ENCODE peak calls at places on chromosome 2, in eight cellular contexts. One of them, this sample, is unnamed.
A peak's percentile ranks its signal among the peaks of the same experiment; 100 is the strongest.

GRCh38 chr2:219522111-219523030 is 8.1 kb downstream of the ASIC4 start:
- DNase-seq in AG08396: peak; percentile 77
- DNase-seq in NCI-H1930: no peak
- DNase-seq in iPS DF 19.7: no peak
- DNase-seq in upper lobe of right lung: no peak
- DNase-seq in stimulated activated CD4-positive, alpha-beta T cell treated with anti-CD3 and anti-CD28 coated beads, Interleukin-4, amount 100 ng/mL, for 48 hours: no peak
- DNase-seq in adrenal gland: no peak
- DNase-seq in OCI-LY7: no peak
- DNase-seq in this sample: no peak

GRCh38 chr2:10135296-10136089 is 13.0 kb downstream of the RRM2 start:
- DNase-seq in AG08396: no peak
- DNase-seq in stimulated activated CD4-positive, alpha-beta T cell treated with anti-CD3 and anti-CD28 coated beads, Interleukin-4, amount 100 ng/mL, for 48 hours: no peak
- DNase-seq in adrenal gland: no peak
- DNase-seq in upper lobe of right lung: no peak
- DNase-seq in iPS DF 19.7: no peak
- DNase-seq in OCI-LY7: no peak
- DNase-seq in NCI-H1930: no peak
- DNase-seq in this sample: peak; percentile 62

GRCh38 chr2:227160164-227160563 is 3.8 kb downstream of the COL4A4 start:
- DNase-seq in AG08396: no peak
- DNase-seq in stimulated activated CD4-positive, alpha-beta T cell treated with anti-CD3 and anti-CD28 coated beads, Interleukin-4, amount 100 ng/mL, for 48 hours: no peak
- DNase-seq in adrenal gland: no peak
- DNase-seq in iPS DF 19.7: no peak
- DNase-seq in upper lobe of right lung: no peak
- DNase-seq in OCI-LY7: no peak
- DNase-seq in NCI-H1930: no peak
- DNase-seq in this sample: no peak

GRCh38 chr2:151730242-151730975 is 3.9 kb downstream of the NEB start:
- DNase-seq in AG08396: no peak
- DNase-seq in iPS DF 19.7: no peak
- DNase-seq in NCI-H1930: no peak
- DNase-seq in upper lobe of right lung: no peak
- DNase-seq in OCI-LY7: no peak
- DNase-seq in adrenal gland: no peak
- DNase-seq in stimulated activated CD4-positive, alpha-beta T cell treated with anti-CD3 and anti-CD28 coated beads, Interleukin-4, amount 100 ng/mL, for 48 hours: no peak
- DNase-seq in this sample: no peak

GRCh38 chr2:124025896-124026295 is 809 bp downstream of the CNTNAP5 start:
- DNase-seq in stimulated activated CD4-positive, alpha-beta T cell treated with anti-CD3 and anti-CD28 coated beads, Interleukin-4, amount 100 ng/mL, for 48 hours: no peak
- DNase-seq in adrenal gland: no peak
- DNase-seq in OCI-LY7: no peak
- DNase-seq in upper lobe of right lung: no peak
- DNase-seq in AG08396: no peak
- DNase-seq in NCI-H1930: no peak
- DNase-seq in iPS DF 19.7: no peak
- DNase-seq in this sample: peak; percentile 8

GRCh38 chr2:3729786-3730185 is 26.4 kb downstream of the DCDC2C start:
- DNase-seq in adrenal gland: no peak
- DNase-seq in iPS DF 19.7: no peak
- DNase-seq in stimulated activated CD4-positive, alpha-beta T cell treated with anti-CD3 and anti-CD28 coated beads, Interleukin-4, amount 100 ng/mL, for 48 hours: no peak
- DNase-seq in upper lobe of right lung: no peak
- DNase-seq in AG08396: no peak
- DNase-seq in OCI-LY7: no peak
- DNase-seq in NCI-H1930: no peak
- DNase-seq in this sample: no peak

GRCh38 chr2:154978244-154978643 is 279.7 kb downstream of the KCNJ3 start:
- DNase-seq in upper lobe of right lung: no peak
- DNase-seq in iPS DF 19.7: no peak
- DNase-seq in stimulated activated CD4-positive, alpha-beta T cell treated with anti-CD3 and anti-CD28 coated beads, Interleukin-4, amount 100 ng/mL, for 48 hours: no peak
- DNase-seq in NCI-H1930: no peak
- DNase-seq in AG08396: no peak
- DNase-seq in OCI-LY7: no peak
- DNase-seq in adrenal gland: no peak
- DNase-seq in this sample: no peak

GRCh38 chr2:14137643-14138042 is 494.9 kb upstream of the LRATD1 start:
- DNase-seq in stimulated activated CD4-positive, alpha-beta T cell treated with anti-CD3 and anti-CD28 coated beads, Interleukin-4, amount 100 ng/mL, for 48 hours: no peak
- DNase-seq in NCI-H1930: no peak
- DNase-seq in OCI-LY7: no peak
- DNase-seq in upper lobe of right lung: no peak
- DNase-seq in iPS DF 19.7: no peak
- DNase-seq in adrenal gland: no peak
- DNase-seq in AG08396: no peak
- DNase-seq in this sample: no peak

GRCh38 chr2:129458006-129458405 is 521.5 kb upstream of the RAB6C start:
- DNase-seq in upper lobe of right lung: no peak
- DNase-seq in stimulated activated CD4-positive, alpha-beta T cell treated with anti-CD3 and anti-CD28 coated beads, Interleukin-4, amount 100 ng/mL, for 48 hours: no peak
- DNase-seq in iPS DF 19.7: no peak
- DNase-seq in OCI-LY7: no peak
- DNase-seq in adrenal gland: no peak
- DNase-seq in NCI-H1930: no peak
- DNase-seq in AG08396: no peak
- DNase-seq in this sample: no peak

GRCh38 chr2:219537657-219538487 is 5.7 kb downstream of the CHPF start:
- DNase-seq in NCI-H1930: no peak
- DNase-seq in OCI-LY7: no peak
- DNase-seq in AG08396: no peak
- DNase-seq in upper lobe of right lung: no peak
- DNase-seq in iPS DF 19.7: no peak
- DNase-seq in stimulated activated CD4-positive, alpha-beta T cell treated with anti-CD3 and anti-CD28 coated beads, Interleukin-4, amount 100 ng/mL, for 48 hours: no peak
- DNase-seq in adrenal gland: no peak
- DNase-seq in this sample: no peak

GRCh38 chr2:26840937-26841610 is 6.9 kb upstream of the DPYSL5 start:
- DNase-seq in iPS DF 19.7: no peak
- DNase-seq in upper lobe of right lung: no peak
- DNase-seq in AG08396: no peak
- DNase-seq in OCI-LY7: peak; percentile 22
- DNase-seq in adrenal gland: no peak
- DNase-seq in stimulated activated CD4-positive, alpha-beta T cell treated with anti-CD3 and anti-CD28 coated beads, Interleukin-4, amount 100 ng/mL, for 48 hours: no peak
- DNase-seq in NCI-H1930: no peak
- DNase-seq in this sample: no peak

GRCh38 chr2:132256251-132256902 is 94.6 kb upstream of the ANKRD30BL start:
- DNase-seq in upper lobe of right lung: no peak
- DNase-seq in iPS DF 19.7: no peak
- DNase-seq in NCI-H1930: no peak
- DNase-seq in adrenal gland: no peak
- DNase-seq in OCI-LY7: no peak
- DNase-seq in stimulated activated CD4-positive, alpha-beta T cell treated with anti-CD3 and anti-CD28 coated beads, Interleukin-4, amount 100 ng/mL, for 48 hours: no peak
- DNase-seq in AG08396: no peak
- DNase-seq in this sample: no peak

GRCh38 chr2:20421988-20422678 is 24.7 kb upstream of the RHOB start:
- DNase-seq in OCI-LY7: no peak
- DNase-seq in stimulated activated CD4-positive, alpha-beta T cell treated with anti-CD3 and anti-CD28 coated beads, Interleukin-4, amount 100 ng/mL, for 48 hours: no peak
- DNase-seq in NCI-H1930: no peak
- DNase-seq in iPS DF 19.7: no peak
- DNase-seq in upper lobe of right lung: peak; percentile 96
- DNase-seq in adrenal gland: peak; percentile 97
- DNase-seq in AG08396: peak; percentile 88
- DNase-seq in this sample: no peak

GRCh38 chr2:96596596-96596995 is 41.5 kb downstream of the KANSL3 start:
- DNase-seq in AG08396: no peak
- DNase-seq in iPS DF 19.7: no peak
- DNase-seq in upper lobe of right lung: no peak
- DNase-seq in OCI-LY7: no peak
- DNase-seq in adrenal gland: no peak
- DNase-seq in NCI-H1930: no peak
- DNase-seq in stimulated activated CD4-positive, alpha-beta T cell treated with anti-CD3 and anti-CD28 coated beads, Interleukin-4, amount 100 ng/mL, for 48 hours: no peak
- DNase-seq in this sample: no peak